ENCODE peak calls at places on chromosomes 11 and 22, in five cellular contexts. P is foreskin keratinocyte, Q is fibroblast of the aortic adventitia, V is IMR-90, J is neural crest cell. D is an unnamed sample.

GRCh38 chr11:131808466-131808865 is 438.1 kb downstream of the NTM start:
- DNase-seq in P (peak; percentile 32), V (no peak), Q (no peak), J (no peak), D (no peak)

GRCh38 chr11:64250875-64251721 is at the start of gene PLCB3:
- DNase-seq in Q (no peak), P (no peak), J (peak; percentile 72), V (no peak), D (no peak)

GRCh38 chr11:95647805-95648379 is 141.7 kb downstream of the FAM76B start:
- DNase-seq in Q (peak; percentile 18), V (no peak), J (no peak), P (no peak), D (no peak)

GRCh38 chr22:30178180-30179126 is 68.1 kb downstream of the LIF start:
- DNase-seq in P (no peak), Q (peak; percentile 38), V (no peak), J (no peak), D (no peak)

GRCh38 chr11:11993814-11994213 is 14.6 kb downstream of the DKK3 start:
- DNase-seq in V (peak; percentile 86), Q (peak; percentile 61), J (no peak), P (peak; percentile 86), D (peak; percentile 34)

GRCh38 chr11:57288771-57289579 is 35.8 kb downstream of the TNKS1BP1 start:
- DNase-seq in P (peak; percentile 82), V (peak; percentile 96), Q (peak; percentile 84), J (peak; percentile 38), D (no peak)

GRCh38 chr22:44561139-44561840 is 63.3 kb upstream of the RTL6 start:
- DNase-seq in J (no peak), Q (no peak), P (no peak), V (no peak), D (peak; percentile 24)

GRCh38 chr22:26367402-26368245 is 61.4 kb upstream of the ASPHD2 start:
- DNase-seq in V (peak; percentile 20), J (peak; percentile 61), P (peak; percentile 23), Q (peak; percentile 58), D (no peak)

GRCh38 chr22:48434868-48435250 is 1392.8 kb downstream of the BRD1 start:
- DNase-seq in P (no peak), Q (no peak), V (no peak), J (no peak), D (no peak)
- TF ChIP-seq CTCF in P (no peak), Q (no peak), V (no peak), J (no peak), D (no peak)

GRCh38 chr11:21268036-21268435 is 598.6 kb downstream of the NELL1 start:
- DNase-seq in V (no peak), P (no peak), Q (no peak), J (no peak), D (no peak)
- TF ChIP-seq CTCF in V (no peak), P (no peak), Q (no peak), J (no peak), D (no peak)

GRCh38 chr22:46682011-46682731 is 55.9 kb downstream of the CERK start:
- DNase-seq in P (no peak), V (no peak), J (no peak), Q (no peak), D (no peak)

GRCh38 chr22:46679711-46680269 is 58.3 kb downstream of the CERK start:
- DNase-seq in V (no peak), P (no peak), Q (no peak), J (no peak), D (no peak)

GRCh38 chr22:46678785-46679700 is 58.9 kb downstream of the GRAMD4 start:
- DNase-seq in V (peak; percentile 71), J (no peak), P (no peak), Q (peak; percentile 48), D (no peak)

GRCh38 chr22:46678003-46678657 is 57.9 kb downstream of the GRAMD4 start:
- DNase-seq in Q (no peak), J (no peak), V (no peak), P (no peak), D (no peak)

GRCh38 chr22:46681010-46681409 is 57.0 kb downstream of the CERK start:
- DNase-seq in P (no peak), V (no peak), Q (no peak), J (no peak), D (no peak)
- TF ChIP-seq CTCF in P (peak; percentile 48), V (peak; percentile 9), Q (no peak), J (no peak), D (no peak)

DNA sequence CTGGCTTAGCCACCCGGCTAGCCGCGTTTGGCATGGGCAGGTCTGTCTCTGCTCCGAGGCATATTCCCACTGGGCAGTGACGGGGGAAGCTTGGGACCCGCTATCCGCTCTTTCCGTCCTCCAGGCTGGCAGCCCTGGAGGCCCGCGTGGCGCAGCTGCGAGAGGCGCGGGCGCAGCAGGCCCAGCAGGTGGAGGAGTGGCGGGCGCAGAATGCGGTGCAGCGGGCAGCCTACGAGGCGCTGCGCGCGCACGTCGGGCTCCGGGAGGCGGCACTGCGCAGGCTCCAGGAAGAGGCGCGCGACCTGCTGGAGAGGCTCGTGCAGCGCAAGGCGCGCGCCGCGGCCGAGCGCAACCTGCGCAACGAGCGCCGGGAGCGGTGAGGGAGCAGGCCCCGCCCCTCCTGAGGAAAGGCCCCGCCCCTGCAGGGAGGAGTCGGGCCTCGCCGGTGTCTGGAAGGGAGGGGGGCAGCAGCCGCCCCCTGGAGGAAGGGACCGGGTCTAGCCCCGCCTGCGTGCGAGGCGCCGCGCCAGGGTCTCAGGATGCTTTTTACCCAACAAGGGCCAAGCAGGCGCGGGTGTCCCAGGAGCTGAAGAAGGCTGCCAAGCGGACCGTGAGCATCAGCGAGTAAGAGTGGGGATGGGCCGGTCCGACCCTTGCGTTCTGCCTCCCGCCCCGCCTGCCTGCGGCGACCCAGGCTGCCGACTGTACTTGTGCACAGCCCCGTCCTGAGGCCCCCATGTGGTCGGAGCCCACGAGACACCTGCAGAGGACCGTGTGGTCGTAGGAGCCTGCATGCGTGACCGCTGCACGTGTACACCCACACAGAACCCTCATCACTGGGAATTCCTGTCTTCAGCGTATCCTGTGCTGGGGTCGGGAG is 7.9 kb downstream of the ATG16L2 start:
- DNase-seq in Q (peak; percentile 76), V (peak; percentile 84), P (peak; percentile 77), J (peak; percentile 94), D (peak; percentile 98)
- TF ChIP-seq CTCF in Q (no peak), V (peak; percentile 24), P (peak; percentile 57), J (peak; percentile 27), D (peak; percentile 24)

GRCh38 chr11:92735039-92735438 is 234.4 kb upstream of the MTNR1B start:
- DNase-seq in Q (no peak), P (no peak), J (no peak), V (no peak), D (no peak)
- TF ChIP-seq CTCF in Q (no peak), P (peak; percentile 61), J (peak; percentile 53), V (peak; percentile 12), D (peak; percentile 63)

GRCh38 chr11:124917115-124917637 is 1.9 kb upstream of the HEPN1 start:
- DNase-seq in J (no peak), V (peak; percentile 89), P (no peak), Q (peak; percentile 56), D (no peak)

GRCh38 chr11:124918950-124919349 is at the start of gene HEPN1:
- DNase-seq in V (no peak), Q (no peak), J (no peak), P (no peak), D (no peak)

GRCh38 chr11:124919836-124920755 is 1.0 kb downstream of the HEPN1 start:
- DNase-seq in Q (no peak), V (no peak), P (no peak), J (no peak), D (no peak)

GRCh38 chr11:124916370-124916710 is 2.7 kb upstream of the HEPN1 start:
- DNase-seq in V (no peak), P (no peak), Q (no peak), J (no peak), D (no peak)

GRCh38 chr11:124915541-124916369 is 3.3 kb upstream of the HEPN1 start:
- DNase-seq in Q (peak; percentile 26), J (no peak), P (no peak), V (peak; percentile 80), D (no peak)
- TF ChIP-seq CTCF in Q (no peak), J (no peak), P (no peak), V (no peak), D (no peak)